ENCODE peak calls at places on chromosomes 11 and 22, in five cellular contexts. H is fibroblast of gingiva, J is T-cell, N is C1 segment of cervical spinal cord, V is SW480. Z is an unnamed sample.

GRCh38 chr11:13216019-13217006 is 61.3 kb upstream of the BMAL1 start:
- DNase-seq in H (peak), J (no peak), N (peak), V (peak), Z (peak)

GRCh38 chr11:62919898-62920640 is 1.1 kb downstream of the CHRM1 start:
- DNase-seq in H (no peak), J (no peak), N (no peak), V (no peak), Z (no peak)

GRCh38 chr11:85132839-85133238 is 494.3 kb downstream of the DLG2 start:
- DNase-seq in H (no peak), J (no peak), N (peak), V (no peak), Z (no peak)

GRCh38 chr11:723120-723883 is 17.3 kb downstream of the EPS8L2 start:
- DNase-seq in H (peak), J (peak), N (no peak), V (peak), Z (peak)

GRCh38 chr11:134425816-134426536 is 13.9 kb upstream of the B3GAT1 start:
- DNase-seq in H (no peak), J (no peak), N (peak), V (no peak), Z (no peak)

GRCh38 chr22:47163876-47164513 is 401.5 kb downstream of the TBC1D22A start:
- DNase-seq in H (no peak), J (no peak), N (no peak), V (no peak), Z (no peak)

GRCh38 chr22:37690407-37690806 is 4.3 kb downstream of the NOL12 start:
- DNase-seq in H (no peak), J (no peak), N (no peak), V (no peak), Z (no peak)

GRCh38 chr11:48116843-48117242 is 99.8 kb upstream of the OR4B1 start:
- DNase-seq in H (no peak), J (no peak), N (no peak), V (peak), Z (peak)

GRCh38 chr11:64933935-64934693 is 1.6 kb downstream of the GPHA2 start:
- DNase-seq in H (no peak), J (no peak), N (no peak), V (no peak), Z (no peak)

GRCh38 chr11:64854534-64855502 is 10.4 kb upstream of the CDC42BPG start:
- DNase-seq in H (peak), J (no peak), N (peak), V (peak), Z (peak)

GRCh38 chr11:336666-337002 is 16.0 kb upstream of the IFITM3 start:
- DNase-seq in H (no peak), J (no peak), N (no peak), V (no peak), Z (no peak)

GRCh38 chr11:70398834-70399680 is 728 bp downstream of the CTTN start:
- DNase-seq in H (no peak), J (no peak), N (no peak), V (peak), Z (peak)

GRCh38 chr11:85694385-85694980 is 8.5 kb upstream of the CCDC89 start:
- DNase-seq in H (peak), J (peak), N (no peak), V (peak), Z (peak)

GRCh38 chr11:74847895-74848294 is 99.2 kb downstream of the RNF169 start:
- DNase-seq in H (no peak), J (no peak), N (no peak), V (no peak), Z (no peak)

GRCh38 chr11:69454018-69454417 is 27.4 kb upstream of the LINC01488 start:
- DNase-seq in H (no peak), J (no peak), N (no peak), V (no peak), Z (no peak)

Z was measured in lung microvascular endothelial cell.